ENCODE peak calls at places on chromosomes 16 and 17, in four cellular contexts. A, D, C and J are unnamed samples.

GRCh38 chr16:54931041-54931756 is 534 bp downstream of the IRX5 start:
- DNase-seq in A (no peak), D (peak), C (no peak), J (peak)

GRCh38 chr16:56262879-56263245 is 71.6 kb downstream of the GNAO1 start:
- DNase-seq in A (no peak), D (no peak), C (no peak), J (no peak)

GRCh38 chr17:76538941-76539340 is 903 bp upstream of the PRCD start:
- DNase-seq in A (no peak), D (no peak), C (no peak), J (no peak)

GRCh38 chr16:2157480-2158261 is 2.1 kb downstream of the TRAF7 start:
- DNase-seq in A (no peak), D (no peak), C (no peak), J (no peak)

GRCh38 chr17:50191070-50192045 is 10.1 kb downstream of the COL1A1 start:
- DNase-seq in A (no peak), D (no peak), C (no peak), J (peak)

GRCh38 chr17:2904135-2904534 is 107.9 kb downstream of the RAP1GAP2 start:
- DNase-seq in A (no peak), D (peak), C (peak), J (no peak)

GRCh38 chr16:73813523-73813922 is 483.1 kb upstream of the PSMD7 start:
- DNase-seq in A (no peak), D (no peak), C (no peak), J (no peak)

GRCh38 chr16:2121853-2122252 is 13.8 kb downstream of the PKD1 start:
- DNase-seq in A (no peak), D (no peak), C (no peak), J (no peak)

GRCh38 chr16:80806957-80807356 is 2.6 kb upstream of the CDYL2 start:
- DNase-seq in A (no peak), D (no peak), C (no peak), J (peak)

GRCh38 chr17:39400547-39401411 is 647 bp downstream of the FBXL20 start:
- DNase-seq in A (no peak), D (no peak), C (peak), J (peak)

GRCh38 chr16:4428500-4428899 is 2.8 kb downstream of the DNAJA3 start:
- DNase-seq in A (no peak), D (no peak), C (no peak), J (no peak)
- H2BK12ac ChIP-seq in A (no peak), D (no peak), C (no peak), J (no peak)

GRCh38 chr17:6554871-6555330 is 1.5 kb downstream of the PITPNM3 start:
- DNase-seq in A (no peak), D (no peak), C (no peak), J (no peak)

GRCh38 chr17:6549384-6550036 is 6.8 kb downstream of the PITPNM3 start:
- DNase-seq in A (no peak), D (no peak), C (no peak), J (no peak)

GRCh38 chr17:6551356-6551755 is 5.0 kb downstream of the PITPNM3 start:
- DNase-seq in A (no peak), D (no peak), C (no peak), J (no peak)

GRCh38 chr17:6554336-6554735 is 2.0 kb downstream of the PITPNM3 start:
- DNase-seq in A (no peak), D (no peak), C (no peak), J (no peak)

GRCh38 chr17:6551909-6552768 is 4.2 kb downstream of the PITPNM3 start:
- DNase-seq in A (no peak), D (no peak), C (no peak), J (no peak)
- H2BK12ac ChIP-seq in A (peak), D (no peak), C (no peak), J (no peak)

GRCh38 chr17:68973098-68973929 is 18.1 kb upstream of the ABCA8 start:
- DNase-seq in A (no peak), D (no peak), C (no peak), J (no peak)

GRCh38 chr17:68972119-68972704 is 17.0 kb upstream of the ABCA8 start:
- DNase-seq in A (no peak), D (peak), C (peak), J (peak)
- H2BK12ac ChIP-seq in A (no peak), D (no peak), C (no peak), J (no peak)

GRCh38 chr16:4390266-4391260 is 18.9 kb downstream of the VASN start:
- DNase-seq in A (no peak), D (no peak), C (peak), J (no peak)
- H2BK12ac ChIP-seq in A (peak), D (peak), C (peak), J (no peak)

DNA sequence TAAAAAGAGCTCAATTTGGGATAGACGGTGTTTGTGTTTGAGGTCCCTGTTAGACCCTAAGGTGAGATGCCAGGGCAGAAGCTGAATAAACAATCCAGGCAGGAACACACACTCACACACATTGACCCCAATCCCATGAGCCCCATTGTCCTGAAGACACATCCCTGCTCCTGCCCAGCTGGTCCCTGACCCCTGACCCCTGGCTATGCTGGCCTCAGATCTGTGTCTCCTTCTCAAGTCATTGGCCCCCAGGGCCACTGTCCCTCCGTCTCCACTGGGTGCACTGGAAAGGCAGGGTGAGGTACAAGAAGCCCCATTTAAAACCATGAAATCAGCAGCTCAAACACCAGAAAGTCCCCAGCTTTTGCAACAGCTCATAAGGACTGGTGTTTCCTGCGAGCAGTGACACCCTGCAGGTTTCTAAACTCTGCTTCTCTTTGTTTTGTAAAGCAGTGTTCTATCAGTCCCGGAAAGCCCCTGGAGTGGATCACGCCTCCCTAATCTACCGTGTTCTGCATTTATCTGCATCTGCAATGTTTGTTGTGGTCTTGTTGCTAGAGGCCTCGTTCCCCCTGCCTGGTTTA is 18.0 kb upstream of the ASGR2 start:
- DNase-seq in A (peak), D (peak), C (peak), J (peak)
- H2BK12ac ChIP-seq in A (peak), D (no peak), C (no peak), J (no peak)

DNA sequence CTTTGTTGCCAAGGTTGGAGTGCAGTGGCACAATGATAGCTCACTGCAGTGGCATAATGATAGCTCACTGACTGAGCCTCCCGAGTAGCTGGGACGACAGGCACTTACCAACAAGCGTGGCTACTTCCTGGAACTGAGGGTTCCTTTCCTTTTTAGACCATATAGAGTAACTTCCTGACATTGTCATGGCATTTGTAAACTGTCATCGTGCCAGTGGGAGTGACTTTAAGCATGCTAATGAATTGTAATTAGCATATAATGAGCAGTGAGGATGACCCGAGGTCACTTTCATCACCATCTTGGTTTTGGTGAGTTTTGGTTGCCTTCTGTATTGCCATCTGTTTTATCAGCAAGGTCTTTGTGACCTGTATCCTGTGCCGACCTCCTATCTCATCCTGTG is 162.4 kb downstream of the HS3ST4 start:
- DNase-seq in A (no peak), D (no peak), C (no peak), J (no peak)
- H2BK12ac ChIP-seq in A (peak), D (no peak), C (no peak), J (no peak)